ENCODE peak calls at places on chromosomes 1 and 21, in eight cellular contexts. One of them, this sample, is unnamed.
A peak's percentile ranks its signal among the peaks of the same experiment; 100 is the strongest.

GRCh38 chr1:172277989-172278388 is 142.5 kb upstream of the C1orf105 start:
- DNase-seq in OCI-LY7: no peak
- DNase-seq in neural progenitor cell: no peak
- DNase-seq in hepatocyte: no peak
- DNase-seq in HCT116: no peak
- DNase-seq in GM23338: no peak
- DNase-seq in MM.1S: no peak
- DNase-seq in SK-N-SH: no peak
- DNase-seq in this sample: no peak

GRCh38 chr1:42380617-42381423 is at the start of gene RIMKLA:
- DNase-seq in OCI-LY7: no peak
- DNase-seq in neural progenitor cell: peak; percentile 92
- DNase-seq in hepatocyte: peak; percentile 73
- DNase-seq in HCT116: no peak
- DNase-seq in GM23338: peak; percentile 82
- DNase-seq in MM.1S: peak; percentile 50
- DNase-seq in SK-N-SH: peak; percentile 97
- DNase-seq in this sample: peak; percentile 63

GRCh38 chr1:24155011-24155782 is 12.3 kb upstream of the IL22RA1 start:
- DNase-seq in OCI-LY7: peak; percentile 16
- DNase-seq in neural progenitor cell: peak; percentile 33
- DNase-seq in hepatocyte: peak; percentile 57
- DNase-seq in HCT116: peak; percentile 19
- DNase-seq in GM23338: peak; percentile 78
- DNase-seq in MM.1S: no peak
- DNase-seq in SK-N-SH: peak; percentile 43
- DNase-seq in this sample: peak; percentile 28

GRCh38 chr1:186301448-186301847 is 73.6 kb downstream of the TPR start:
- DNase-seq in OCI-LY7: no peak
- DNase-seq in neural progenitor cell: no peak
- DNase-seq in hepatocyte: no peak
- DNase-seq in HCT116: no peak
- DNase-seq in GM23338: no peak
- DNase-seq in MM.1S: no peak
- DNase-seq in SK-N-SH: no peak
- DNase-seq in this sample: no peak

GRCh38 chr1:58816747-58817221 is 32.9 kb upstream of the JUN start:
- DNase-seq in OCI-LY7: no peak
- DNase-seq in neural progenitor cell: no peak
- DNase-seq in hepatocyte: no peak
- DNase-seq in HCT116: no peak
- DNase-seq in GM23338: no peak
- DNase-seq in MM.1S: no peak
- DNase-seq in SK-N-SH: no peak
- DNase-seq in this sample: peak; percentile 33

GRCh38 chr1:8396912-8397406 is 79.0 kb downstream of the SLC45A1 start:
- DNase-seq in OCI-LY7: peak; percentile 42
- DNase-seq in neural progenitor cell: no peak
- DNase-seq in hepatocyte: peak; percentile 66
- DNase-seq in HCT116: no peak
- DNase-seq in GM23338: no peak
- DNase-seq in MM.1S: peak; percentile 39
- DNase-seq in SK-N-SH: peak; percentile 60
- DNase-seq in this sample: peak; percentile 97

GRCh38 chr1:216464489-216464888 is 41.2 kb upstream of the USH2A start:
- DNase-seq in OCI-LY7: no peak
- DNase-seq in neural progenitor cell: no peak
- DNase-seq in hepatocyte: no peak
- DNase-seq in HCT116: no peak
- DNase-seq in GM23338: no peak
- DNase-seq in MM.1S: no peak
- DNase-seq in SK-N-SH: no peak
- DNase-seq in this sample: peak; percentile 99

GRCh38 chr21:41570791-41571355 is 62.9 kb upstream of the TMPRSS2 start:
- DNase-seq in OCI-LY7: peak; percentile 27
- DNase-seq in neural progenitor cell: no peak
- DNase-seq in hepatocyte: no peak
- DNase-seq in HCT116: no peak
- DNase-seq in GM23338: no peak
- DNase-seq in MM.1S: peak; percentile 78
- DNase-seq in SK-N-SH: no peak
- DNase-seq in this sample: no peak

GRCh38 chr1:224615861-224616760 is at the start of gene CNIH3:
- DNase-seq in OCI-LY7: no peak
- DNase-seq in neural progenitor cell: peak; percentile 91
- DNase-seq in hepatocyte: peak; percentile 60
- DNase-seq in HCT116: no peak
- DNase-seq in GM23338: peak; percentile 93
- DNase-seq in MM.1S: no peak
- DNase-seq in SK-N-SH: peak; percentile 68
- DNase-seq in this sample: peak; percentile 75

GRCh38 chr1:165631403-165632151 is 543 bp downstream of the MGST3 start:
- DNase-seq in OCI-LY7: peak; percentile 35
- DNase-seq in neural progenitor cell: peak; percentile 70
- DNase-seq in hepatocyte: peak; percentile 82
- DNase-seq in HCT116: peak; percentile 65
- DNase-seq in GM23338: peak; percentile 47
- DNase-seq in MM.1S: peak; percentile 45
- DNase-seq in SK-N-SH: peak; percentile 59
- DNase-seq in this sample: peak; percentile 92

GRCh38 chr1:64536836-64537490 is 67.0 kb downstream of the CACHD1 start:
- DNase-seq in OCI-LY7: no peak
- DNase-seq in neural progenitor cell: no peak
- DNase-seq in hepatocyte: peak; percentile 43
- DNase-seq in HCT116: no peak
- DNase-seq in GM23338: no peak
- DNase-seq in MM.1S: no peak
- DNase-seq in SK-N-SH: no peak
- DNase-seq in this sample: no peak

GRCh38 chr1:158417586-158417985 is 8.5 kb downstream of the OR10K2 start:
- DNase-seq in OCI-LY7: no peak
- DNase-seq in neural progenitor cell: no peak
- DNase-seq in hepatocyte: no peak
- DNase-seq in HCT116: no peak
- DNase-seq in GM23338: no peak
- DNase-seq in MM.1S: no peak
- DNase-seq in SK-N-SH: no peak
- DNase-seq in this sample: no peak

GRCh38 chr1:232579958-232580705 is 49.8 kb downstream of the SIPA1L2 start:
- DNase-seq in OCI-LY7: no peak
- DNase-seq in neural progenitor cell: no peak
- DNase-seq in hepatocyte: no peak
- DNase-seq in HCT116: no peak
- DNase-seq in GM23338: no peak
- DNase-seq in MM.1S: no peak
- DNase-seq in SK-N-SH: no peak
- DNase-seq in this sample: peak; percentile 76

GRCh38 chr1:53848025-53848424 is 9.9 kb upstream of the NDC1 start:
- DNase-seq in OCI-LY7: no peak
- DNase-seq in neural progenitor cell: no peak
- DNase-seq in hepatocyte: no peak
- DNase-seq in HCT116: no peak
- DNase-seq in GM23338: no peak
- DNase-seq in MM.1S: no peak
- DNase-seq in SK-N-SH: no peak
- DNase-seq in this sample: no peak

GRCh38 chr1:241701483-241702290 is 49.6 kb downstream of the WDR64 start:
- DNase-seq in OCI-LY7: no peak
- DNase-seq in neural progenitor cell: no peak
- DNase-seq in hepatocyte: no peak
- DNase-seq in HCT116: no peak
- DNase-seq in GM23338: no peak
- DNase-seq in MM.1S: no peak
- DNase-seq in SK-N-SH: no peak
- DNase-seq in this sample: peak; percentile 60

GRCh38 chr1:20405893-20406604 is 80.0 kb downstream of the CAMK2N1 start:
- DNase-seq in OCI-LY7: peak; percentile 95
- DNase-seq in neural progenitor cell: no peak
- DNase-seq in hepatocyte: no peak
- DNase-seq in HCT116: no peak
- DNase-seq in GM23338: peak; percentile 21
- DNase-seq in MM.1S: no peak
- DNase-seq in SK-N-SH: no peak
- DNase-seq in this sample: no peak
- TF ChIP-seq EZH2phosphoT487 in OCI-LY7: no peak
- TF ChIP-seq EZH2phosphoT487 in neural progenitor cell: no peak
- TF ChIP-seq EZH2phosphoT487 in hepatocyte: no peak
- TF ChIP-seq EZH2phosphoT487 in HCT116: no peak
- TF ChIP-seq EZH2phosphoT487 in GM23338: no peak
- TF ChIP-seq EZH2phosphoT487 in MM.1S: no peak
- TF ChIP-seq EZH2phosphoT487 in SK-N-SH: no peak
- TF ChIP-seq EZH2phosphoT487 in this sample: no peak

GRCh38 chr1:201827321-201828281 is 1.4 kb upstream of the IPO9 start:
- DNase-seq in OCI-LY7: no peak
- DNase-seq in neural progenitor cell: no peak
- DNase-seq in hepatocyte: no peak
- DNase-seq in HCT116: no peak
- DNase-seq in GM23338: no peak
- DNase-seq in MM.1S: no peak
- DNase-seq in SK-N-SH: no peak
- DNase-seq in this sample: no peak

GRCh38 chr1:201831371-201831770 is 2.4 kb downstream of the IPO9 start:
- DNase-seq in OCI-LY7: no peak
- DNase-seq in neural progenitor cell: no peak
- DNase-seq in hepatocyte: no peak
- DNase-seq in HCT116: no peak
- DNase-seq in GM23338: no peak
- DNase-seq in MM.1S: no peak
- DNase-seq in SK-N-SH: no peak
- DNase-seq in this sample: no peak

GRCh38 chr1:201826830-201827229 is 2.1 kb upstream of the IPO9 start:
- DNase-seq in OCI-LY7: no peak
- DNase-seq in neural progenitor cell: peak; percentile 53
- DNase-seq in hepatocyte: no peak
- DNase-seq in HCT116: no peak
- DNase-seq in GM23338: peak; percentile 54
- DNase-seq in MM.1S: no peak
- DNase-seq in SK-N-SH: no peak
- DNase-seq in this sample: no peak

GRCh38 chr1:201828451-201828819 is 522 bp upstream of the IPO9 start:
- DNase-seq in OCI-LY7: no peak
- DNase-seq in neural progenitor cell: no peak
- DNase-seq in hepatocyte: no peak
- DNase-seq in HCT116: no peak
- DNase-seq in GM23338: no peak
- DNase-seq in MM.1S: no peak
- DNase-seq in SK-N-SH: no peak
- DNase-seq in this sample: no peak

GRCh38 chr1:201828820-201829774 is at the start of gene IPO9:
- DNase-seq in OCI-LY7: peak; percentile 94
- DNase-seq in neural progenitor cell: peak; percentile 97
- DNase-seq in hepatocyte: peak; percentile 97
- DNase-seq in HCT116: peak; percentile 86
- DNase-seq in GM23338: peak; percentile 97
- DNase-seq in MM.1S: peak; percentile 98
- DNase-seq in SK-N-SH: peak; percentile 99
- DNase-seq in this sample: peak; percentile 90
- H3K79me2 ChIP-seq in OCI-LY7: peaks cover 50% of the 10 kb centered on the region
- H3K79me2 ChIP-seq in neural progenitor cell: peaks cover 51% of the 10 kb centered on the region
- H3K79me2 ChIP-seq in hepatocyte: peaks cover 58% of the 10 kb centered on the region
- H3K79me2 ChIP-seq in HCT116: peaks cover 51% of the 10 kb centered on the region
- H3K79me2 ChIP-seq in GM23338: peaks cover 53% of the 10 kb centered on the region
- H3K79me2 ChIP-seq in MM.1S: peaks cover 59% of the 10 kb centered on the region
- H3K79me2 ChIP-seq in SK-N-SH: peaks cover 61% of the 10 kb centered on the region
- H3K79me2 ChIP-seq in this sample: peaks cover 51% of the 10 kb centered on the region

GRCh38 chr1:15704526-15705183 is 20.5 kb downstream of the PLEKHM2 start:
- DNase-seq in OCI-LY7: no peak
- DNase-seq in neural progenitor cell: no peak
- DNase-seq in hepatocyte: no peak
- DNase-seq in HCT116: no peak
- DNase-seq in GM23338: no peak
- DNase-seq in MM.1S: no peak
- DNase-seq in SK-N-SH: no peak
- DNase-seq in this sample: no peak

GRCh38 chr1:15705184-15705566 is 21.1 kb downstream of the PLEKHM2 start:
- DNase-seq in OCI-LY7: no peak
- DNase-seq in neural progenitor cell: no peak
- DNase-seq in hepatocyte: no peak
- DNase-seq in HCT116: no peak
- DNase-seq in GM23338: no peak
- DNase-seq in MM.1S: no peak
- DNase-seq in SK-N-SH: no peak
- DNase-seq in this sample: no peak

GRCh38 chr1:15703562-15703961 is 19.4 kb downstream of the PLEKHM2 start:
- DNase-seq in OCI-LY7: no peak
- DNase-seq in neural progenitor cell: no peak
- DNase-seq in hepatocyte: peak; percentile 86
- DNase-seq in HCT116: no peak
- DNase-seq in GM23338: no peak
- DNase-seq in MM.1S: no peak
- DNase-seq in SK-N-SH: no peak
- DNase-seq in this sample: no peak

GRCh38 chr1:15701784-15702183 is 17.7 kb downstream of the PLEKHM2 start:
- DNase-seq in OCI-LY7: no peak
- DNase-seq in neural progenitor cell: no peak
- DNase-seq in hepatocyte: no peak
- DNase-seq in HCT116: no peak
- DNase-seq in GM23338: no peak
- DNase-seq in MM.1S: no peak
- DNase-seq in SK-N-SH: no peak
- DNase-seq in this sample: no peak

DNA sequence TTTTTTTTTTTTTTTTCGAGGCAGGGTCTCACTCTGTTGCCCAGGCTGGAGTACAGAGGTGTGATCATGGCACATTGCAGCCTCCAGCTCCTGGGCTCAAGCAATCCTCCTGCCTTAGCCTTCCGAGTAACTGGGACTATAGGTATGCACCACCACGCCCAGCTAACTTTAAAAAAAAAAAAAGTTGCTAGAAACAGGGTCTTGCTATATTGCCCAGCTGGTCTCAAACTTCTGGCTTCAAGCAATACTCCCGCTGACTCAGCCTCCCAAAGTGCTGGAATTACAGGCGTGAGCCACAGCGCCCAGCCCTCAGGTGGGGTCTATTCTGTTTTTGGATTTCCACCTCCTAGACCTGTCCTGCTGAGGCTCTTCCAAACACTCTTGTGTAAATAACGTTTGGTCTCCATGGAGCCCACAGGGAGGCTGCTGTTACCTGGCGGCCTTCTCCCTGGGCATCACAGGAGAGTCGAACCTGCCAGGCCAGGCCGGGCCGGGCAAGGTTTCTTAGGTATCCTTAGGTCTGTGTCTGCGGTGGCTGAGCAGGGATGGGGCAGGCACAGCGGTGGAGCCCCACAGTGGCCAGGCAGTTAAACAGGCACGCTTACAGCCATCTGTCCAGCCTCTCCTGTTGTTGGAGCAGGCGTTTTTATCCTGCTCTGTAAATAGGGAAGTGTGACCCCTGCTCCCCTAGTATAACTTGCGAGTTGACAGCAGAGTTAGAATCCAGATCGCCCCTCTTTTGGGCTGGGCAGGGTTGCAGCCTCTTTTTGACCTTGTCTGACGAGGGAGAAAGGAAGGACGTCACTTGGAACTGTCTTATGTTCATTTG is 18.8 kb downstream of the PLEKHM2 start:
- DNase-seq in OCI-LY7: no peak
- DNase-seq in neural progenitor cell: no peak
- DNase-seq in hepatocyte: peak; percentile 39
- DNase-seq in HCT116: no peak
- DNase-seq in GM23338: peak; percentile 58
- DNase-seq in MM.1S: no peak
- DNase-seq in SK-N-SH: no peak
- DNase-seq in this sample: no peak
- TF ChIP-seq CTCF in OCI-LY7: peak; percentile 53
- TF ChIP-seq CTCF in neural progenitor cell: peak; percentile 11
- TF ChIP-seq CTCF in hepatocyte: peak; percentile 23
- TF ChIP-seq CTCF in HCT116: peak; percentile 21
- TF ChIP-seq CTCF in GM23338: peak; percentile 64
- TF ChIP-seq CTCF in MM.1S: no peak
- TF ChIP-seq CTCF in SK-N-SH: peak; percentile 32
- TF ChIP-seq CTCF in this sample: peak; percentile 42

GRCh38 chr1:234726359-234726836 is 116.4 kb upstream of the IRF2BP2 start:
- DNase-seq in OCI-LY7: peak; percentile 13
- DNase-seq in neural progenitor cell: peak; percentile 42
- DNase-seq in hepatocyte: no peak
- DNase-seq in HCT116: no peak
- DNase-seq in GM23338: peak; percentile 36
- DNase-seq in MM.1S: no peak
- DNase-seq in SK-N-SH: no peak
- DNase-seq in this sample: no peak
- TF ChIP-seq EZH2phosphoT487 in OCI-LY7: no peak
- TF ChIP-seq EZH2phosphoT487 in neural progenitor cell: no peak
- TF ChIP-seq EZH2phosphoT487 in hepatocyte: no peak
- TF ChIP-seq EZH2phosphoT487 in HCT116: no peak
- TF ChIP-seq EZH2phosphoT487 in GM23338: no peak
- TF ChIP-seq EZH2phosphoT487 in MM.1S: no peak
- TF ChIP-seq EZH2phosphoT487 in SK-N-SH: no peak
- TF ChIP-seq EZH2phosphoT487 in this sample: no peak